ENCODE peak calls at places on chromosomes 11 and 22, in four cellular contexts. M is A673, O is fibroblast of lung, X is MM.1S. U is an unnamed sample.

GRCh38 chr22:50733521-50734342 is 4.3 kb upstream of the ACR start:
- DNase-seq in M (no peak), X (peak), O (peak), U (no peak)

GRCh38 chr11:120208012-120208441 is 2.8 kb upstream of the OAF start:
- DNase-seq in X (no peak), O (peak), M (no peak), U (no peak)

GRCh38 chr22:23073506-23074229 is 3.3 kb downstream of the GNAZ start:
- DNase-seq in X (no peak), M (no peak), O (no peak), U (no peak)

GRCh38 chr11:65662247-65662801 is 392 bp downstream of the RELA start:
- DNase-seq in O (no peak), X (no peak), M (no peak), U (no peak)

GRCh38 chr11:65355776-65356393 is 1.3 kb downstream of the TIGD3 start:
- DNase-seq in O (peak), M (peak), X (no peak), U (no peak)

GRCh38 chr11:69588270-69588669 is 52.7 kb upstream of the CCND1 start:
- DNase-seq in M (no peak), X (no peak), O (peak), U (no peak)

GRCh38 chr11:132858203-132858602 is 674.1 kb downstream of the OPCML start:
- DNase-seq in O (peak), M (peak), X (no peak), U (no peak)

GRCh38 chr22:46534901-46535630 is 2.4 kb downstream of the CELSR1 start:
- DNase-seq in O (no peak), X (no peak), M (no peak), U (no peak)

GRCh38 chr11:60349990-60350389 is 22.9 kb downstream of the MS4A6E start:
- DNase-seq in X (no peak), M (no peak), O (no peak), U (no peak)

GRCh38 chr11:43925932-43926505 is 16.4 kb upstream of the C11orf96 start:
- DNase-seq in M (no peak), X (no peak), O (peak), U (no peak)

GRCh38 chr11:64642418-64642735 is 51.4 kb downstream of the SLC22A12 start:
- DNase-seq in O (no peak), X (no peak), M (no peak), U (no peak)

GRCh38 chr11:27497911-27498310 is 8.7 kb downstream of the LIN7C start:
- DNase-seq in O (no peak), X (no peak), M (no peak), U (no peak)

GRCh38 chr11:130403301-130403804 is 25.1 kb downstream of the ADAMTS8 start:
- DNase-seq in M (no peak), X (no peak), O (peak), U (no peak)

GRCh38 chr22:33772793-33773192 is 147.5 kb downstream of the LARGE1 start:
- DNase-seq in M (no peak), O (no peak), X (no peak), U (no peak)

GRCh38 chr11:36361472-36361871 is 65.4 kb downstream of the PRR5L start:
- DNase-seq in M (no peak), X (no peak), O (no peak), U (no peak)

GRCh38 chr11:126147268-126148111 is 64.0 kb downstream of the RPUSD4 start:
- DNase-seq in O (no peak), M (no peak), X (no peak), U (no peak)

GRCh38 chr11:73188301-73188700 is 29.8 kb upstream of the P2RY2 start:
- DNase-seq in X (no peak), M (no peak), O (no peak), U (no peak)

GRCh38 chr11:69497221-69497787 is 15.8 kb downstream of the LINC01488 start:
- DNase-seq in X (no peak), M (peak), O (peak), U (no peak)

GRCh38 chr11:118928870-118929495 is 3.3 kb upstream of the BCL9L start:
- DNase-seq in O (peak), X (peak), M (peak), U (no peak)

GRCh38 chr22:37486224-37486845 is at the start of gene MFNG:
- DNase-seq in X (peak), O (peak), M (peak), U (peak)
- H3K4me3 ChIP-seq in X (peak), O (no peak), M (no peak), U (peak)

GRCh38 chr22:37781434-37782059 is 26.2 kb upstream of the GCAT start:
- DNase-seq in X (no peak), M (no peak), O (no peak), U (no peak)
- TF ChIP-seq CTCF in X (no peak), M (peak), O (peak), U (no peak)

GRCh38 chr11:32087602-32088001 is 3.3 kb upstream of the RCN1 start:
- DNase-seq in X (peak), M (peak), O (peak), U (no peak)

GRCh38 chr11:32082346-32082986 is 8.4 kb upstream of the RCN1 start:
- DNase-seq in M (no peak), X (no peak), O (no peak), U (no peak)

GRCh38 chr11:32090774-32091370 is at the start of gene RCN1:
- DNase-seq in M (peak), O (peak), X (peak), U (peak)

GRCh38 chr11:32092581-32093170 is 1.8 kb downstream of the RCN1 start:
- DNase-seq in O (no peak), M (no peak), X (no peak), U (no peak)

GRCh38 chr11:32088117-32088941 is 2.5 kb upstream of the RCN1 start:
- DNase-seq in M (peak), O (peak), X (peak), U (no peak)
- H3K4me3 ChIP-seq in M (no peak), O (peak), X (no peak), U (no peak)

DNA sequence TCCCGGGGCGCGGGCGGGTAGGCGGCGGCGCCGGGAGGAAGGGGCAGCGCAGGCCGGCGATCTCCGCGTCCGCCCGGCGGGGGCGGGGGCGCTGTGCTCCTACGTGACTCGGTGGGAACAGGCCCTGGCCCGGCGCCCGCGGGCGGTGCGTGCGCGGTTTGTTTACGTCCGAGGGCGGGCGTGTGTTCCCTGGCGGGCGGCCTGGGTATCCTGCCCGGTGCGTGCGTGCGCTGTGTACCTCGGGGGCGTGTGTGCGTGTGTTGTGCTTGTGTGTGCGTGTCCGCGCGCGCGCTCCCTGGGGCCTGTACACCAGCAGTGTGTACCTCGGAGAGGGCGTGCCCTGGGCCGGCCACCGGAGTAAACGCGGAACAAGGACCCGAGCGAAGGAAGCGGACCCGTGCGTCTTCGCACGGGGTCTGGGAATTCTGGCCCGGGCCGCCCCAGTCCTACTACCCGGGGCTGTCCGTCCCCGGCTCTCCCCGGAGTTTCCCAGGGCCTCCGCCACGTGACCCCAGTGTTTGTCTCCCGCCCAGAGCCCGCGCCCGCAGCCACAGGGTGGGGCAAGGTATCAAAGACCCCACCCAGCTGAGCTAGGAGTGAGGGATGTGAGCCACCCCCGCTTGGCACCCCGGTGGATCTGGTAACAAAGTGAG is 769 bp downstream of the MAFF start:
- DNase-seq in O (peak), X (peak), M (peak), U (peak)
- TF ChIP-seq CTCF in O (no peak), X (no peak), M (no peak), U (no peak)

DNA sequence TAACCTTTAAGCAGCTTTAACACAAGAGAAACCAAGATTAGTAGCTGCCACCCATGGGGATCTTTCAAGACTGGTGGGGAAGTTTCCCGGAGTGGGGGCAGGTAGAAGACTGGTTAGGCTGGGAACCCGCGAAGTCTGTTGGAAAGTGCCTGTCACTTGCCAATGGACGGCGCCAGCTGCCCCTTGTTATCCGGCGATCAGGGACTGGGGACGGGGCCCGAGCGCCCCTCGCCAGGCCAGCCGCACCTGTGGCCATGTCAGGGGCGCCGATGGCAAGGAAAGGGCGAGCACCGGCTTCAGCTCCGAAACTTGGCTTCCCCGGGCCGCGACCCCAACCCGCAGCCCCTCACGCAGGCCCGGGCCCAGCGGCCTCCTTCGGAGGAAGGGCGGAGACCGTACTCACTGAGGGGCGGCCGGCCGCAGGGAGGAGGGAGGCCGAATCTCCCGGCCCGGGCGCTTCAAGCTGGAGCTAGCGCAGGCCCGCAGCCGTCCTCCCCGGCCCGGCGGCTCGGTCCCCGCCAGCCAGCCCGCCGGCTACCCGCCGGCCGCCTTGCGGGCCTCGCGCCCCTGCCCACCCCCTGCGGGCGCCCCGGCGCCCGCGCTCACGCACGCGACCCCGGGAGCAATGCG is 539 bp downstream of the EIF4ENIF1 start:
- DNase-seq in X (peak), O (no peak), M (peak), U (peak)
- H3K4me3 ChIP-seq in X (peak), O (peak), M (peak), U (peak)